ENCODE peak calls at places on chromosomes 12 and 14, in five cellular contexts. S is H1, I is Peyer's patch, V is MM.1S, Q is mammary epithelial cell. B is an unnamed sample.
A peak's percentile ranks its signal among the peaks of the same experiment; 100 is the strongest.

GRCh38 chr12:12628013-12628412 is 16.3 kb downstream of the CREBL2 start:
- DNase-seq in S (no peak), I (no peak), V (no peak), Q (peak; percentile 32), B (no peak)

GRCh38 chr14:88821378-88821777 is 3.1 kb upstream of the TTC8 start:
- DNase-seq in S (no peak), I (no peak), V (no peak), Q (no peak), B (no peak)

GRCh38 chr12:25725874-25726273 is 172.8 kb upstream of the LMNTD1 start:
- DNase-seq in S (no peak), I (no peak), V (no peak), Q (peak; percentile 16), B (no peak)

GRCh38 chr14:91870001-91870400 is 2.7 kb upstream of the TC2N start:
- DNase-seq in S (no peak), I (no peak), V (peak; percentile 11), Q (peak; percentile 22), B (peak; percentile 80)

GRCh38 chr12:97426485-97427116 is 36.0 kb upstream of the RMST start:
- DNase-seq in S (peak; percentile 47), I (no peak), V (no peak), Q (no peak), B (no peak)

GRCh38 chr12:65836419-65837197 is 12.3 kb downstream of the HMGA2 start:
- DNase-seq in S (no peak), I (no peak), V (no peak), Q (no peak), B (no peak)

GRCh38 chr12:7439579-7440505 is 4.1 kb downstream of the CD163L1 start:
- DNase-seq in S (peak; percentile 77), I (peak; percentile 59), V (no peak), Q (no peak), B (no peak)

GRCh38 chr12:10140001-10140400 is 10.0 kb upstream of the CLEC7A start:
- DNase-seq in S (no peak), I (no peak), V (peak; percentile 86), Q (peak; percentile 44), B (peak; percentile 51)

GRCh38 chr12:98352218-98352811 is 163.1 kb upstream of the TMPO start:
- DNase-seq in S (no peak), I (no peak), V (no peak), Q (peak; percentile 87), B (no peak)

GRCh38 chr12:102543931-102544485 is 63.6 kb upstream of the IGF1 start:
- DNase-seq in S (no peak), I (no peak), V (peak; percentile 55), Q (no peak), B (no peak)

GRCh38 chr14:24408764-24409163 is 10.0 kb downstream of the NYNRIN start:
- DNase-seq in S (no peak), I (no peak), V (no peak), Q (no peak), B (no peak)

GRCh38 chr14:90412058-90412457 is 15.2 kb downstream of the CALM1 start:
- DNase-seq in S (no peak), I (no peak), V (no peak), Q (no peak), B (no peak)

GRCh38 chr12:125071456-125071855 is 6.2 kb downstream of the AACS start:
- DNase-seq in S (no peak), I (no peak), V (no peak), Q (no peak), B (no peak)

GRCh38 chr12:94863286-94863685 is 140.2 kb downstream of the NDUFA12 start:
- DNase-seq in S (no peak), I (no peak), V (no peak), Q (no peak), B (no peak)

GRCh38 chr12:8560986-8561385 is 20.3 kb upstream of the CLEC4E start:
- DNase-seq in S (no peak), I (no peak), V (no peak), Q (no peak), B (no peak)

GRCh38 chr12:65490193-65490592 is 211.7 kb downstream of the MSRB3 start:
- DNase-seq in S (no peak), I (no peak), V (no peak), Q (peak; percentile 14), B (no peak)

GRCh38 chr12:47730341-47730744 is 5.1 kb upstream of the ENDOU start:
- DNase-seq in S (no peak), I (peak; percentile 15), V (no peak), Q (peak; percentile 54), B (no peak)

GRCh38 chr14:90903101-90903500 is 86.9 kb upstream of the TTC7B start:
- DNase-seq in S (no peak), I (no peak), V (peak; percentile 49), Q (peak; percentile 38), B (peak; percentile 58)

GRCh38 chr14:39351708-39352107 is 80.5 kb downstream of the FBXO33 start:
- DNase-seq in S (no peak), I (no peak), V (no peak), Q (no peak), B (no peak)

GRCh38 chr12:131459666-131460365 is 251.1 kb upstream of the SFSWAP start:
- DNase-seq in S (no peak), I (no peak), V (no peak), Q (no peak), B (no peak)

GRCh38 chr14:77088219-77088618 is 9.8 kb upstream of the CIPC start:
- DNase-seq in S (peak; percentile 80), I (peak; percentile 65), V (no peak), Q (peak; percentile 92), B (no peak)

GRCh38 chr12:2335109-2335508 is 282.3 kb downstream of the CACNA1C start:
- DNase-seq in S (no peak), I (no peak), V (no peak), Q (no peak), B (no peak)

GRCh38 chr12:109523071-109523470 is 45.6 kb downstream of the UBE3B start:
- DNase-seq in S (no peak), I (peak; percentile 34), V (no peak), Q (no peak), B (no peak)

GRCh38 chr12:89873745-89874144 is 165.1 kb upstream of the ATP2B1 start:
- DNase-seq in S (no peak), I (no peak), V (no peak), Q (no peak), B (no peak)

GRCh38 chr14:81400202-81400678 is at the start of gene STON2:
- DNase-seq in S (no peak), I (no peak), V (peak; percentile 44), Q (peak; percentile 98), B (no peak)

GRCh38 chr12:46219892-46220655 is 48.8 kb downstream of the SLC38A1 start:
- DNase-seq in S (no peak), I (no peak), V (no peak), Q (peak; percentile 82), B (peak; percentile 81)

GRCh38 chr14:34051966-34052657 is 101.2 kb upstream of the EGLN3 start:
- DNase-seq in S (no peak), I (no peak), V (peak; percentile 54), Q (peak; percentile 95), B (no peak)

GRCh38 chr12:6093764-6094163 is 30.7 kb downstream of the VWF start:
- DNase-seq in S (no peak), I (no peak), V (no peak), Q (no peak), B (no peak)

GRCh38 chr12:87812711-87813110 is 216.5 kb downstream of the C12orf50 start:
- DNase-seq in S (no peak), I (no peak), V (no peak), Q (no peak), B (no peak)

GRCh38 chr14:20662968-20663731 is 21.2 kb upstream of the RNASE4 start:
- DNase-seq in S (peak; percentile 96), I (peak; percentile 73), V (peak; percentile 80), Q (peak; percentile 89), B (peak; percentile 77)

GRCh38 chr12:115478505-115478904 is 794.5 kb upstream of the TBX3 start:
- DNase-seq in S (no peak), I (no peak), V (no peak), Q (no peak), B (no peak)

GRCh38 chr14:93778856-93779629 is 9.2 kb downstream of the PRIMA1 start:
- DNase-seq in S (no peak), I (no peak), V (no peak), Q (no peak), B (no peak)
- H3K27ac ChIP-seq in S (no peak overlapping the region), I (no peak overlapping the region), V (no peak overlapping the region), Q (no peak overlapping the region), B (no peak overlapping the region)

GRCh38 chr12:116539361-116539771 is 19.8 kb upstream of the MAP1LC3B2 start:
- DNase-seq in S (no peak), I (no peak), V (no peak), Q (no peak), B (no peak)
- H3K27ac ChIP-seq in S (no peak overlapping the region), I (peak overlapping the region; percentile 7), V (peak overlapping the region; percentile 98), Q (no peak overlapping the region), B (no peak overlapping the region)

GRCh38 chr14:93320489-93320888 is 12.3 kb downstream of the BTBD7 start:
- DNase-seq in S (no peak), I (no peak), V (no peak), Q (no peak), B (no peak)
- H3K27ac ChIP-seq in S (no peak overlapping the region), I (no peak overlapping the region), V (peak overlapping the region; percentile 29), Q (peak overlapping the region; percentile 30), B (no peak overlapping the region)

DNA sequence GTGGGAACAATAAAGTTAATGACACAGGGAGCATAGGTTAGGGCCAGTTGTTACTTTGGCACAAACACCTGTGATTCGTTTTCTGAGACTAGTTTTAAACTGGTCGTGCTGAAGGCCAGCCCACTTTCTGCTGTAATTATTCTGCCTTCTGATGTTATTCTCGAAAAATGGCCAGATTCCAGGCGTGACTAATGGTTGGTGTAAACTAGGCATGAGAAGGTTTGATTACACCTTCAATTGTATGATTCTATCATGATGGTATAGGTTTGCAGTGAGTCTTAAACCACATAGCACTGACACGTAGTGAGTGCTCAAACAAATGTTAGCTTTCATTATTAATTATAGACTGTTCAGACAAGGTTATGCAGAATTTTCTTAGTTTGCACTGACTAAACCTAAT is 39.0 kb downstream of the CKB start:
- DNase-seq in S (no peak), I (no peak), V (no peak), Q (peak; percentile 96), B (no peak)
- H3K27ac ChIP-seq in S (no peak overlapping the region), I (no peak overlapping the region), V (no peak overlapping the region), Q (peak overlapping the region; percentile 53), B (no peak overlapping the region)